ENCODE peak calls at places on chromosomes 2 and 18, in six cellular contexts. W, U, T, E, V and Y are unnamed samples.

GRCh38 chr18:49861659-49862058 is 48.3 kb upstream of the ACAA2 start:
- DNase-seq in W (peak; percentile 16), U (no peak), T (no peak), E (no peak), V (no peak), Y (no peak)

GRCh38 chr2:66531156-66531555 is 96.2 kb downstream of the MEIS1 start:
- DNase-seq in W (no peak), U (no peak), T (no peak), E (no peak), V (no peak), Y (no peak)

GRCh38 chr2:128601298-128602037 is 282.8 kb upstream of the HS6ST1 start:
- DNase-seq in W (no peak), U (no peak), T (no peak), E (no peak), V (no peak), Y (no peak)

GRCh38 chr2:222732774-222733173 is 61.3 kb downstream of the MOGAT1 start:
- DNase-seq in W (no peak), U (no peak), T (no peak), E (no peak), V (no peak), Y (no peak)

GRCh38 chr2:216683846-216684245 is 11.5 kb downstream of the IGFBP5 start:
- DNase-seq in W (no peak), U (no peak), T (peak; percentile 66), E (no peak), V (no peak), Y (no peak)

GRCh38 chr2:11698009-11698922 is 28.3 kb upstream of the NTSR2 start:
- DNase-seq in W (no peak), U (no peak), T (no peak), E (no peak), V (no peak), Y (no peak)

GRCh38 chr2:223297788-223298187 is 245.8 kb downstream of the KCNE4 start:
- DNase-seq in W (no peak), U (no peak), T (no peak), E (no peak), V (no peak), Y (no peak)

GRCh38 chr2:240397924-240398611 is 37.4 kb upstream of the GPC1 start:
- DNase-seq in W (no peak), U (no peak), T (no peak), E (no peak), V (no peak), Y (no peak)

GRCh38 chr2:144509001-144509545 is 10.8 kb downstream of the ZEB2 start:
- DNase-seq in W (peak; percentile 63), U (no peak), T (no peak), E (no peak), V (no peak), Y (no peak)

GRCh38 chr18:49898421-49898820 is 85.1 kb upstream of the ACAA2 start:
- DNase-seq in W (peak; percentile 86), U (peak; percentile 40), T (peak; percentile 42), E (peak; percentile 37), V (peak; percentile 17), Y (peak; percentile 18)

GRCh38 chr2:42954227-42954962 is 162.0 kb upstream of the HAAO start:
- DNase-seq in W (peak; percentile 38), U (no peak), T (no peak), E (no peak), V (no peak), Y (no peak)

GRCh38 chr18:7369006-7369405 is 138.1 kb downstream of the LRRC30 start:
- DNase-seq in W (peak; percentile 21), U (no peak), T (no peak), E (no peak), V (no peak), Y (no peak)